ENCODE peak calls at places on chromosomes 13 and 19, in five cellular contexts. P is uterus; U is IMR-90; I is activated CD8-positive, alpha-beta T cell treated with anti-CD3 and anti-CD28 coated beads, Interleukin-2, amount 10 ng/mL, durations not matched to agents 7 days and 5 days; R is fibroblast of the conjunctiva. B is an unnamed sample.

GRCh38 chr13:50075619-50076097 is 60.4 kb downstream of the KCNRG start:
- DNase-seq in P (no peak), R (no peak), I (no peak), U (no peak), B (no peak)

GRCh38 chr19:10086032-10086903 is at the start of gene SHFL:
- DNase-seq in I (peak), R (peak), P (peak), U (peak), B (peak)

GRCh38 chr19:36136975-36137686 is 2.7 kb upstream of the CAPNS1 start:
- DNase-seq in P (peak), U (peak), R (peak), I (no peak), B (peak)

GRCh38 chr13:31945202-31945978 is 86.2 kb upstream of the FRY start:
- DNase-seq in I (no peak), P (peak), U (peak), R (peak), B (peak)

GRCh38 chr13:109773276-109773675 is 13.1 kb downstream of the IRS2 start:
- DNase-seq in I (no peak), R (no peak), P (no peak), U (no peak), B (no peak)

GRCh38 chr19:49469828-49470614 is 4.0 kb upstream of the FLT3LG start:
- DNase-seq in R (no peak), I (peak), P (no peak), U (peak), B (no peak)

GRCh38 chr19:29961311-29961710 is 19.3 kb downstream of the URI1 start:
- DNase-seq in R (no peak), I (no peak), U (no peak), P (no peak), B (no peak)

GRCh38 chr19:42313096-42313839 is at the start of gene TMEM145:
- DNase-seq in U (peak), I (peak), P (no peak), R (no peak), B (peak)

GRCh38 chr13:76864259-76864658 is 21.9 kb downstream of the KCTD12 start:
- DNase-seq in P (no peak), R (no peak), I (no peak), U (no peak), B (no peak)

GRCh38 chr19:17005000-17005399 is 21.6 kb downstream of the CPAMD8 start:
- DNase-seq in R (no peak), U (no peak), P (no peak), I (no peak), B (no peak)

GRCh38 chr13:95002968-95003813 is 290.8 kb upstream of the SOX21 start:
- DNase-seq in U (no peak), R (no peak), I (no peak), P (no peak), B (no peak)

GRCh38 chr13:99150575-99151370 is 49.9 kb upstream of the UBAC2 start:
- DNase-seq in R (peak), I (no peak), U (peak), P (no peak), B (no peak)

GRCh38 chr19:11580665-11581418 is 3.4 kb upstream of the ACP5 start:
- DNase-seq in P (no peak), U (peak), I (no peak), R (no peak), B (no peak)

GRCh38 chr13:46489586-46490023 is 63.4 kb upstream of the LRCH1 start:
- DNase-seq in I (no peak), P (no peak), U (peak), R (peak), B (no peak)

GRCh38 chr19:5801796-5802616 is 2.9 kb upstream of the NRTN start:
- DNase-seq in U (peak), I (no peak), P (no peak), R (peak), B (no peak)

GRCh38 chr13:55402867-55403266 is 1737.9 kb upstream of the PRR20A start:
- DNase-seq in U (no peak), R (no peak), I (no peak), P (no peak), B (no peak)

GRCh38 chr19:9381367-9381785 is 18.6 kb downstream of the ZNF177 start:
- DNase-seq in R (no peak), P (no peak), U (no peak), I (no peak), B (no peak)

GRCh38 chr19:13234518-13234917 is 84.3 kb downstream of the IER2 start:
- DNase-seq in I (peak), U (no peak), R (no peak), P (peak), B (no peak)

GRCh38 chr13:85772379-85772778 is 26.8 kb downstream of the SLITRK6 start:
- DNase-seq in I (no peak), R (no peak), P (no peak), U (peak), B (no peak)

GRCh38 chr13:21228738-21229137 is 52.3 kb downstream of the MRPL57 start:
- DNase-seq in I (peak), R (no peak), P (no peak), U (no peak), B (no peak)

GRCh38 chr13:42395066-42395821 is 123.3 kb downstream of the AKAP11 start:
- DNase-seq in P (no peak), I (peak), U (no peak), R (no peak), B (no peak)

GRCh38 chr19:33795370-33796163 is 1.1 kb upstream of the KCTD15 start:
- DNase-seq in U (peak), I (peak), R (peak), P (peak), B (peak)

GRCh38 chr13:109427148-109427547 is 359.2 kb downstream of the IRS2 start:
- DNase-seq in I (no peak), R (no peak), P (no peak), U (no peak), B (no peak)

GRCh38 chr13:34165158-34165557 is 347.2 kb downstream of the RFC3 start:
- DNase-seq in P (no peak), I (no peak), U (no peak), R (no peak), B (no peak)

GRCh38 chr19:54172764-54173699 is at the start of gene TMC4:
- DNase-seq in U (no peak), R (no peak), I (no peak), P (no peak), B (peak)

GRCh38 chr19:10461047-10461949 is 41.0 kb downstream of the PDE4A start:
- DNase-seq in R (peak), I (peak), U (peak), P (peak), B (peak)

GRCh38 chr19:2607712-2608601 is 94.5 kb downstream of the GNG7 start:
- DNase-seq in P (no peak), R (no peak), U (no peak), I (peak), B (no peak)

GRCh38 chr19:6060600-6061391 is 49.5 kb downstream of the RFX2 start:
- DNase-seq in U (peak), P (no peak), R (no peak), I (peak), B (no peak)

GRCh38 chr13:107234315-107234714 is 666.4 kb upstream of the ARGLU1 start:
- DNase-seq in R (no peak), I (no peak), U (no peak), P (no peak), B (no peak)

GRCh38 chr13:30916991-30917390 is 10.9 kb downstream of the MEDAG start:
- DNase-seq in P (no peak), I (no peak), U (no peak), R (no peak), B (no peak)

GRCh38 chr19:13804830-13805683 is 9.8 kb downstream of the ZSWIM4 start:
- DNase-seq in U (no peak), I (no peak), R (no peak), P (no peak), B (no peak)